ENCODE peak calls at places on chromosomes 6 and 20, in seven cellular contexts. R is neuronal stem cell, E is IMR-90, D is mesenchymal stem cell, C is trophoblast cell, P is H1, I is H9. Z is an unnamed sample. For H3K4me1, the result is how much of the 10 kb centered on the place peaks cover.

GRCh38 chr6:16355699-16356481 is 117.5 kb downstream of the GMPR start:
- DNase-seq in R (no peak), E (no peak), D (peak), C (peak), P (no peak), I (peak), Z (peak)

GRCh38 chr6:142942805-142943227 is 2.2 kb downstream of the HIVEP2 start:
- DNase-seq in R (no peak), E (peak), D (peak), C (peak), P (no peak), I (no peak), Z (no peak)

GRCh38 chr6:37006793-37007339 is 1.4 kb downstream of the FGD2 start:
- DNase-seq in R (no peak), E (peak), D (peak), C (peak), P (no peak), I (no peak), Z (no peak)

GRCh38 chr20:24948939-24949679 is at the start of gene CST7:
- DNase-seq in R (no peak), E (no peak), D (no peak), C (peak), P (no peak), I (peak), Z (no peak)

GRCh38 chr6:109121411-109121810 is 26.1 kb downstream of the CEP57L1 start:
- DNase-seq in R (no peak), E (no peak), D (no peak), C (no peak), P (no peak), I (no peak), Z (no peak)

GRCh38 chr20:44019638-44020335 is 105.1 kb downstream of the TOX2 start:
- DNase-seq in R (no peak), E (peak), D (peak), C (no peak), P (no peak), I (no peak), Z (peak)

GRCh38 chr6:24126586-24127192 is 674 bp downstream of the NRSN1 start:
- DNase-seq in R (peak), E (peak), D (peak), C (peak), P (peak), I (peak), Z (peak)

GRCh38 chr6:96522469-96523009 is 933 bp downstream of the UFL1 start:
- DNase-seq in R (no peak), E (peak), D (peak), C (peak), P (no peak), I (no peak), Z (peak)

GRCh38 chr6:32937230-32937633 is 3.6 kb downstream of the HLA-DMB start:
- DNase-seq in R (no peak), E (no peak), D (no peak), C (peak), P (no peak), I (no peak), Z (no peak)

GRCh38 chr6:108080010-108080780 is 5.7 kb upstream of the OSTM1 start:
- DNase-seq in R (no peak), E (peak), D (peak), C (peak), P (peak), I (peak), Z (peak)

GRCh38 chr20:16518068-16518783 is 55.0 kb downstream of the KIF16B start:
- DNase-seq in R (peak), E (peak), D (peak), C (peak), P (no peak), I (peak), Z (peak)

GRCh38 chr6:152176219-152176745 is 368.8 kb downstream of the ESR1 start:
- DNase-seq in R (no peak), E (no peak), D (no peak), C (no peak), P (no peak), I (no peak), Z (no peak)

GRCh38 chr20:24376523-24377085 is 92.8 kb upstream of the SYNDIG1 start:
- DNase-seq in R (no peak), E (peak), D (no peak), C (no peak), P (no peak), I (no peak), Z (no peak)

GRCh38 chr20:53052380-53052779 is 80.2 kb downstream of the TSHZ2 start:
- DNase-seq in R (no peak), E (no peak), D (no peak), C (no peak), P (no peak), I (no peak), Z (no peak)

GRCh38 chr20:63321148-63321831 is 28.3 kb downstream of the COL20A1 start:
- DNase-seq in R (no peak), E (peak), D (no peak), C (peak), P (no peak), I (no peak), Z (no peak)

GRCh38 chr20:52419205-52419604 is 227.6 kb upstream of the ZFP64 start:
- DNase-seq in R (no peak), E (no peak), D (no peak), C (no peak), P (no peak), I (no peak), Z (no peak)

GRCh38 chr6:143634486-143634885 is 43.3 kb upstream of the PHACTR2 start:
- DNase-seq in R (no peak), E (peak), D (no peak), C (peak), P (no peak), I (no peak), Z (peak)

GRCh38 chr6:52283111-52283510 is 1.4 kb downstream of the MCM3 start:
- DNase-seq in R (no peak), E (no peak), D (no peak), C (no peak), P (no peak), I (no peak), Z (no peak)

GRCh38 chr20:341682-342081 is 5.2 kb upstream of the NRSN2 start:
- DNase-seq in R (no peak), E (peak), D (peak), C (peak), P (no peak), I (no peak), Z (peak)

GRCh38 chr6:13710552-13711383 is 867 bp downstream of the RANBP9 start:
- DNase-seq in R (peak), E (no peak), D (peak), C (peak), P (no peak), I (peak), Z (peak)

GRCh38 chr6:161215193-161215592 is 58.7 kb downstream of the AGPAT4 start:
- DNase-seq in R (no peak), E (peak), D (peak), C (peak), P (no peak), I (no peak), Z (no peak)

GRCh38 chr6:98117072-98117471 is 717.3 kb upstream of the POU3F2 start:
- DNase-seq in R (no peak), E (no peak), D (no peak), C (no peak), P (no peak), I (no peak), Z (no peak)

GRCh38 chr6:106519460-106520394 is 109.6 kb downstream of the RTN4IP1 start:
- DNase-seq in R (no peak), E (peak), D (peak), C (peak), P (no peak), I (no peak), Z (no peak)

GRCh38 chr6:100194535-100194934 is 200.5 kb upstream of the MCHR2 start:
- DNase-seq in R (no peak), E (no peak), D (no peak), C (no peak), P (no peak), I (no peak), Z (no peak)

GRCh38 chr6:126661646-126662045 is 321.7 kb downstream of the CENPW start:
- DNase-seq in R (no peak), E (peak), D (peak), C (no peak), P (no peak), I (no peak), Z (no peak)

GRCh38 chr6:2958331-2958711 is 13.0 kb downstream of the SERPINB6 start:
- DNase-seq in R (no peak), E (no peak), D (no peak), C (no peak), P (no peak), I (no peak), Z (no peak)

GRCh38 chr20:44810391-44811149 is at the start of gene RIMS4:
- DNase-seq in R (peak), E (no peak), D (no peak), C (peak), P (no peak), I (peak), Z (peak)

GRCh38 chr6:16168858-16169257 is 40.0 kb downstream of the MYLIP start:
- DNase-seq in R (peak), E (peak), D (peak), C (no peak), P (no peak), I (no peak), Z (peak)

GRCh38 chr6:44056392-44057237 is 70.6 kb downstream of the MRPL14 start:
- DNase-seq in R (no peak), E (peak), D (no peak), C (no peak), P (no peak), I (no peak), Z (no peak)

GRCh38 chr20:37343212-37343993 is 2.5 kb upstream of the SRC start:
- DNase-seq in R (no peak), E (no peak), D (no peak), C (no peak), P (no peak), I (no peak), Z (no peak)

GRCh38 chr20:5364136-5364821 is 47.5 kb upstream of the PROKR2 start:
- DNase-seq in R (no peak), E (no peak), D (no peak), C (peak), P (no peak), I (no peak), Z (peak)

GRCh38 chr6:22049002-22049401 is 247.8 kb downstream of the PRL start:
- DNase-seq in R (no peak), E (peak), D (no peak), C (peak), P (no peak), I (no peak), Z (no peak)

GRCh38 chr20:39021748-39022147 is 59.6 kb downstream of the DHX35 start:
- DNase-seq in R (no peak), E (no peak), D (no peak), C (no peak), P (no peak), I (no peak), Z (no peak)

GRCh38 chr20:60304931-60305330 is 346.7 kb downstream of the CDH26 start:
- DNase-seq in R (no peak), E (no peak), D (no peak), C (no peak), P (no peak), I (no peak), Z (no peak)

GRCh38 chr6:26445934-26446667 is 5.8 kb downstream of the BTN3A3 start:
- DNase-seq in R (no peak), E (no peak), D (no peak), C (no peak), P (no peak), I (no peak), Z (no peak)

GRCh38 chr6:159908535-159908934 is 17.7 kb downstream of the MAS1 start:
- DNase-seq in R (no peak), E (peak), D (peak), C (no peak), P (no peak), I (no peak), Z (no peak)

GRCh38 chr20:14493408-14493807 is 156.0 kb upstream of the FLRT3 start:
- DNase-seq in R (no peak), E (no peak), D (no peak), C (no peak), P (no peak), I (no peak), Z (no peak)

GRCh38 chr20:14497004-14497403 is 159.6 kb upstream of the FLRT3 start:
- DNase-seq in R (no peak), E (no peak), D (no peak), C (no peak), P (no peak), I (no peak), Z (no peak)

GRCh38 chr20:14494355-14494754 is 156.9 kb upstream of the FLRT3 start:
- DNase-seq in R (no peak), E (no peak), D (no peak), C (no peak), P (no peak), I (no peak), Z (no peak)

GRCh38 chr20:14491436-14491835 is 154.0 kb upstream of the FLRT3 start:
- DNase-seq in R (no peak), E (no peak), D (no peak), C (no peak), P (no peak), I (no peak), Z (no peak)

DNA sequence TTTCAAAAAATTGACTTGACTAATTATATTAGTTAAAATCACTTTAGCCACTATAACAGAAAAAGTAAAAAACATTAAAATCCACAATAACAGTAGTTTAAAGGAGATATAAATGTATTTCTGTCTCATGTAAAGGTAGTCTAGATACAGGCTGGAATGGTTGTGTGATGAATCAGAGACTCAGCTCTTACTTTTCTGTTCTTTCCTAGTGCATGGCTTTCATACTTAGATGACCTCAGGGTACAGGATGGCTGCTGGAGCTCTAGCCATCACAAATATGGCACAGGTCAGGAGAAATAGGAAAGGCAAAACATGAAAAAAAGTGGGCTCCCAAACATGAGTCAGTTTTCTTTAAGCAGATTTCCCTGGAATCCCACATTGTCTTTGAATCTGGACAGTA is 157.7 kb upstream of the FLRT3 start:
- DNase-seq in R (no peak), E (no peak), D (no peak), C (peak), P (no peak), I (no peak), Z (no peak)
- H3K27ac ChIP-seq in R (no peak), E (no peak), D (no peak), C (no peak), P (no peak), I (no peak), Z (no peak)

DNA sequence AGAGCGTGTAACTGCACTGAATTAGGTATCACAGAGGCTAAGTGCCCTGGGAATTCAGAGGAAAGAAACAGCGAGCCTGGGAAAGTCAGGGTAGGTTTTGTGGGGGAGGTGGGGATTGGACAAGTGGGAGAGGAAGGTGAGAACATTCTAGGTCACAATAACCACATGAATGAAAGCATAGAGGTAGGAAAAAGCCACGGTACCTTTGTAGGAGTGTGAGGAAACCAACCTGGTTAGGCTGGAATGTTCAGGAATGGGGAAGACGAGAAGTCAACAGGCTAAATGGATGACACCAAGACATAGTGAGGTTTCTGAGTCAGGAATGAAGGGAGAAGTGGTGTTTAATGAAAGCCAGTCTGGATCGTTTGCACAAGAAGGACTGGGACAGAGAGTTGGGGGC is 10.9 kb downstream of the TRIM10 start:
- DNase-seq in R (no peak), E (no peak), D (no peak), C (peak), P (no peak), I (no peak), Z (no peak)
- H2AK5ac ChIP-seq in R (no peak), E (no peak), D (no peak), C (no peak), P (no peak), I (no peak), Z (no peak)

GRCh38 chr20:32359633-32360332 is 1.7 kb downstream of the ASXL1 start:
- DNase-seq in R (no peak), E (peak), D (peak), C (peak), P (no peak), I (no peak), Z (no peak)
- H3K4me1 ChIP-seq in R (under half), E (under half), D (under half), C (under half), P (under half), I (under half), Z (under half)

DNA sequence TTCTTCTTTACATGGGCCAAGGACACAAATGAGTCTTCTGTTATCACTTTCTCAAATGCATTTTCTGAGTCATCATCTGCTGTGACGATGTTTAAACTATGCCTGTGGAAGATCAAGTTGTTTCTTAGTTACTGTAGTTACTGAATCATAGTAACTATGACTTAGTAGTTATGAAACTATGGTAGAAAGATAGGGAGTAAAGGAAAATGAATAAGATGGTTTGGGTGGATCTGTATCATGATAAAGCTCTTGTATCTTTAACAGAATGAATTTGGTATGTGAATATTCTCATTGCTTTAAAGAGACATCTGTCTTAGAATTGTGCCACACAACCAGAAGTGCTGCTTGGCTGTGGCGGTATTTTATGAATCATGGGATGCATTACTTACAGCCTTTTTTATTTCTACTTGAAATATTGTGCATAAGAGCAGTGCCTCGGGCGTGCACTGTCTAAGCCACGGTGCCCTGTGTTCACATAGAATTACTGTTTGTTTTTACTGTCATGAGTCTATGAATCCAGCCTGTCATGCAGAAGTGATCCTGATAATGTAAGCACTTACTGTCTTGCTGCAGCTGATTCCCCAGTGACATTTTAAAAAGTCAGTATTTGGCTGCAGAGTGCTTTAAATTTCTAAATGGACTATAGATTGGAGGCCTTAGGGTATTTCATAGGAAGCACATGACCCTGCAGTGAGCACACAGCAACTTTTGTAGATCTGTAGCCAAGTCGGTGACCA is 215.2 kb downstream of the TMEM242 start:
- DNase-seq in R (no peak), E (peak), D (peak), C (peak), P (no peak), I (no peak), Z (peak)
- H3K27ac ChIP-seq in R (no peak), E (peak), D (peak), C (no peak), P (no peak), I (no peak), Z (no peak)

Z was measured in mesendoderm.